ENCODE peak calls at places on chromosome 4, in eight cellular contexts. T, W, V, N, K, F, B and G are unnamed samples.

GRCh38 chr4:38461342-38461741 is 202.7 kb upstream of the KLF3 start:
- DNase-seq in N (no peak), K (no peak), T (peak), W (no peak), V (no peak), F (no peak), B (no peak), G (no peak)

GRCh38 chr4:125096662-125097061 is 218.1 kb upstream of the FAT4 start:
- DNase-seq in V (no peak), W (no peak), B (no peak), K (no peak), N (no peak), T (no peak), F (no peak), G (no peak)

GRCh38 chr4:11423465-11423864 is 5.2 kb downstream of the HS3ST1 start:
- DNase-seq in N (peak), B (no peak), V (no peak), T (no peak), W (no peak), K (no peak), F (no peak), G (no peak)

GRCh38 chr4:171281359-171281758 is 531.8 kb upstream of the GALNTL6 start:
- DNase-seq in T (no peak), N (no peak), W (no peak), V (no peak), B (no peak), K (peak), F (no peak), G (no peak)

GRCh38 chr4:173752610-173753009 is 222.6 kb upstream of the HAND2 start:
- DNase-seq in B (no peak), V (no peak), F (peak), T (peak), N (no peak), W (peak), K (peak), G (no peak)

GRCh38 chr4:2069986-2070385 is 10.9 kb downstream of the NAT8L start:
- DNase-seq in T (no peak), W (no peak), N (no peak), V (no peak), B (no peak), F (peak), K (no peak), G (no peak)

GRCh38 chr4:10619220-10619619 is 65.3 kb downstream of the CLNK start:
- DNase-seq in W (peak), K (no peak), T (peak), V (peak), B (peak), F (no peak), N (no peak), G (peak)

GRCh38 chr4:107258359-107258758 is 222.2 kb upstream of the DKK2 start:
- DNase-seq in F (no peak), B (peak), K (peak), N (no peak), T (peak), V (peak), W (no peak), G (peak)

GRCh38 chr4:66562276-66562806 is 892.1 kb upstream of the EPHA5 start:
- DNase-seq in V (no peak), K (no peak), N (no peak), W (no peak), T (peak), B (peak), F (no peak), G (peak)

GRCh38 chr4:53186714-53187358 is 179.0 kb downstream of the SCFD2 start:
- DNase-seq in B (peak), T (no peak), K (no peak), V (no peak), N (no peak), W (no peak), F (no peak), G (no peak)

GRCh38 chr4:26321326-26322276 is 787 bp downstream of the RBPJ start:
- DNase-seq in B (peak), F (no peak), W (peak), K (peak), V (no peak), T (peak), N (peak), G (no peak)

GRCh38 chr4:77193511-77194236 is 36.7 kb downstream of the CCNG2 start:
- DNase-seq in V (no peak), K (no peak), T (no peak), N (peak), F (peak), B (no peak), W (no peak), G (no peak)

GRCh38 chr4:18366762-18367358 is 345.3 kb upstream of the LCORL start:
- DNase-seq in W (peak), B (peak), F (no peak), K (peak), T (peak), V (no peak), N (no peak), G (peak)

GRCh38 chr4:23956601-23957364 is 66.9 kb upstream of the PPARGC1A start:
- DNase-seq in W (no peak), N (no peak), F (no peak), T (no peak), B (no peak), V (no peak), K (no peak), G (no peak)

GRCh38 chr4:8742546-8742945 is 129.1 kb downstream of the HMX1 start:
- DNase-seq in F (no peak), N (no peak), T (no peak), B (no peak), V (no peak), K (no peak), W (no peak), G (no peak)

GRCh38 chr4:123096038-123096437 is 173.6 kb upstream of the NUDT6 start:
- DNase-seq in N (no peak), F (no peak), V (no peak), B (no peak), K (peak), T (peak), W (no peak), G (no peak)
- TF ChIP-seq CTCF in N (no peak), F (no peak), V (peak), B (no peak), K (peak), T (peak), W (no peak), G (peak)

GRCh38 chr4:169791064-169791463 is 33.3 kb upstream of the HPF1 start:
- DNase-seq in T (no peak), F (no peak), V (no peak), W (no peak), K (no peak), N (no peak), B (no peak), G (no peak)
- H3K4me3 ChIP-seq in T (no peak), F (no peak), V (no peak), W (no peak), K (peak), N (no peak), B (no peak), G (no peak)

DNA sequence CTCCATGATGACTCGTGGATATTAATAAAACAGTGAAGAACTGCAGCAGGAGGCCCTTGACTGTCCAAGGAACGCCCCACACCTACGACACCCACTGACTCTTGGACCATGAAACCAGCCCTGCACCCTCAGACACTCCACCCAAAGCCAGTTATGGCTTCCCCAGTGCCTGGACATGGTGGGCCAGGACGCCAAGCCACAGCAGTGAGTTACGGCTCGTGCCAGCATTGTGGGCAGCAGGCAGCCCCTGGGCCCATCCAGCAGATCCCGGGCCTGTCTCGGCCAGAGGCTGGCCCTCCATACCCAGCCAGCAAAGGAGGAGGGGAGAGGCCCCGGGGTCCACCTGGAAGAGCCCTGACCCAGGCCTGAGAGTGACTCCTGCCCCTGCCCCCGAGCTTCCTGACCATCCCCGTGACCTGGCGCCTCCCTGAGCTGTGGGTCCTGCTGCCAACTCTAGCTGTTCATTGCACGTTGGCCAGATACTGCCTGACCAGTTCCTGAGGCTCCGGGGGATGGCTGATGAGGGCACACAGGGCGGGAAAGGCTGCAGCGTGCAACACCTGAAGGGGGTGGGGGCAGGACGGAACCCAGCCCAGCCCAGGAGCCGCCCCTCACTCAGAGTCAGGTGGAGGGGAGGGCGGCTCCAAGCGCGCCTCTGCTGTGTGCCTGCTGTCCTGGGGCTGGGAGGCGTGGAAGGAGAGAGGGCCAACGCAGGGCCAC is 816 bp downstream of the SLC49A3 start:
- DNase-seq in T (no peak), B (no peak), N (no peak), W (no peak), K (no peak), F (peak), V (no peak), G (no peak)
- TF ChIP-seq CTCF in T (no peak), B (no peak), N (no peak), W (no peak), K (no peak), F (no peak), V (no peak), G (no peak)

DNA sequence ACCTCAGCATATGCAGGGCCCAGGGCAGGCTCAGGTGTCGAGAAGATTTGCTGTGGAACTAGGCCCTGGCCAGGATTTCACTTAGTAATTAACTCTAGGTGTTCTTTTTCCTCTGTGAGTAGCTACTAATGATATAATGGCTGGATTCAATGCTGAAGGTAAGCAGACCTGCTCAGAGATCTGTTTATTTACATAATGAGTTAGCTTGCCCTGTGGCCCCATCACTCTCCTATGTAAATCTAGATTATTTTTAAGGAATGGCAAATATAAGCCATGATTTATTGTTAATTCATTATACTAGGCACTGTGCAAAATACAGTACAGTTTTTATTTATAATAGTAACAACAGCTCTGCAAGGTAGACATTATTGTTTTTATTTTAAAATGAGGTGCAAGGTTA is 117.2 kb downstream of the IRF2 start:
- DNase-seq in T (no peak), K (no peak), B (no peak), W (no peak), N (no peak), V (no peak), F (no peak), G (no peak)
- H3K4me3 ChIP-seq in T (no peak), K (no peak), B (no peak), W (no peak), N (no peak), V (no peak), F (no peak), G (no peak)

GRCh38 chr4:84826681-84827080 is 139.8 kb downstream of the WDFY3 start:
- DNase-seq in B (no peak), N (no peak), W (no peak), V (no peak), K (peak), F (no peak), T (no peak), G (no peak)
- TF ChIP-seq CTCF in B (no peak), N (no peak), W (no peak), V (no peak), K (no peak), F (no peak), T (no peak), G (no peak)

GRCh38 chr4:133151681-133152329 is 2.7 kb downstream of the PCDH10 start:
- DNase-seq in V (no peak), W (peak), T (peak), K (peak), N (no peak), F (peak), B (peak), G (no peak)
- H3K4me3 ChIP-seq in V (no peak), W (peak), T (peak), K (peak), N (peak), F (peak), B (peak), G (peak)

DNA sequence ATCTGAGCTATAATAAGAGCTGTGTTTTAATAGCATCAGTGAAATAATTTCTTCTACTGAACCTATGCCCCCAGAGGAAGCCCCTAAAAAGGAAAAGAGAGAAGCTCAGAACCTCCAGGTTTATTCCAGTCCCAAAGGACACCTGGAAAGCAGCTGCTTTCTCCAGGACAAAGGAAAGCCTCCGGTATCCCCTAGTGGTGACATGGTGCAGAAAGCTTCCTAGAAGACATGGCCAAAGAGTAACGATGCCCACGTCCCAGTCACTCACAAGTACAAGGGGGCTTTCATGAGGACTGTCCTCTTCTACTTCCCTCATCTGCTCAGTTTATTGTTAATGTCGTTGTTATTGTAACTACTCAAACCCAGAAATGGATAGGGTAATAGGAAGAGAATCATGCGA is 343.9 kb downstream of the UNC5C start:
- DNase-seq in W (no peak), B (peak), T (no peak), V (no peak), N (no peak), K (no peak), F (no peak), G (no peak)
- TF ChIP-seq CTCF in W (no peak), B (no peak), T (peak), V (peak), N (no peak), K (peak), F (no peak), G (peak)